ENCODE peak calls at places on chromosomes 13 and 19, in seven cellular contexts. H, G, F, C, R, Z and Q are unnamed samples.

GRCh38 chr13:35832551-35832950 is 298.6 kb downstream of the DCLK1 start:
- DNase-seq in F (no peak), Z (no peak), R (no peak), H (no peak), C (no peak), G (no peak), Q (no peak)

GRCh38 chr13:48591889-48592725 is 59.2 kb upstream of the RCBTB2 start:
- DNase-seq in Z (no peak), F (no peak), C (no peak), H (no peak), G (no peak), R (no peak), Q (no peak)

GRCh38 chr19:34316741-34317241 is 48.2 kb upstream of the GPI start:
- DNase-seq in R (no peak), F (peak), H (no peak), C (no peak), G (peak), Z (no peak), Q (no peak)

GRCh38 chr19:42185281-42185680 is 32.2 kb downstream of the DEDD2 start:
- DNase-seq in G (no peak), F (no peak), C (no peak), R (no peak), H (no peak), Z (no peak), Q (no peak)

GRCh38 chr19:32673573-32673972 is 1.4 kb downstream of the ANKRD27 start:
- DNase-seq in Z (no peak), H (no peak), G (no peak), F (no peak), R (no peak), C (no peak), Q (no peak)

GRCh38 chr19:39411006-39411831 is 1.2 kb upstream of the PLEKHG2 start:
- DNase-seq in R (no peak), H (peak), G (no peak), C (no peak), F (no peak), Z (peak), Q (no peak)

GRCh38 chr19:49660338-49660961 is 5.2 kb downstream of the IRF3 start:
- DNase-seq in H (no peak), C (no peak), G (no peak), F (no peak), R (no peak), Z (no peak), Q (no peak)

GRCh38 chr13:112643759-112644459 is 45.9 kb upstream of the ATP11A start:
- DNase-seq in G (no peak), H (peak), R (no peak), F (no peak), Z (no peak), C (no peak), Q (no peak)

GRCh38 chr13:43551897-43552456 is 234.8 kb downstream of the ENOX1 start:
- DNase-seq in H (no peak), G (no peak), R (no peak), F (no peak), C (no peak), Z (no peak), Q (no peak)

GRCh38 chr13:75869981-75870380 is 233.9 kb downstream of the LMO7 start:
- DNase-seq in H (no peak), G (no peak), F (no peak), R (no peak), C (no peak), Z (no peak), Q (no peak)

GRCh38 chr19:57757941-57758340 is 11.3 kb downstream of the ZNF776 start:
- DNase-seq in G (no peak), C (no peak), R (no peak), F (no peak), Z (no peak), H (no peak), Q (no peak)

GRCh38 chr19:57754091-57754673 is 7.6 kb downstream of the ZNF776 start:
- DNase-seq in C (no peak), H (no peak), R (no peak), F (no peak), G (no peak), Z (no peak), Q (no peak)

GRCh38 chr19:57755031-57755430 is 8.4 kb downstream of the ZNF776 start:
- DNase-seq in G (no peak), Z (no peak), F (no peak), H (no peak), C (no peak), R (no peak), Q (no peak)

DNA sequence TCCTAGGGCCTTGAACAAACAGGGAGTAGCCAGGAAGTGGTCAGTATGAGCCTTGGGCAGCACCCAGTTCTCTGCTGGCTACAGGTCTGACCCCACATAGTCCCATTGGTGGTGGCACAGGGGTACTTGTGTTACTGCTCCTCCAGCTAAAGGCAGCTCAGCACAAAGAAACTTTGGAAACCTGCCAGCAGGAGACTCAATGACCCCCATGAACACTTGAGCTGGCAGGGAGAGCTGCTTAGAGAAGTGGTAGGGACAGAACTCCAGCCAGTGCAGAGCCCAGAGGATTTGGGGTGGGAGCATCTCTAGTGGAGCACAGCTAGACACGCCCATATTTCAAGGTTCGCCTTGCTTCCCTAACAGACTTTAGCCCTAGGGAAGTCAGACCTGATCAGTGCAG is 10.4 kb upstream of the ZNF586 start:
- DNase-seq in C (no peak), G (no peak), F (no peak), H (no peak), R (no peak), Z (no peak), Q (no peak)
- TF ChIP-seq SP1 in C (no peak), G (no peak), F (no peak), H (no peak), R (no peak), Z (no peak), Q (no peak)

GRCh38 chr19:56838930-56839664 is 1.4 kb downstream of the PEG3 start:
- DNase-seq in R (no peak), H (peak), G (no peak), F (no peak), Z (no peak), C (no peak), Q (no peak)

GRCh38 chr19:56837004-56837403 is 3.5 kb downstream of the PEG3 start:
- DNase-seq in Z (no peak), H (peak), C (no peak), G (no peak), R (no peak), F (peak), Q (no peak)

GRCh38 chr19:56837492-56837891 is 3.0 kb downstream of the PEG3 start:
- DNase-seq in R (no peak), G (no peak), H (peak), Z (no peak), F (no peak), C (no peak), Q (no peak)

GRCh38 chr19:56838680-56838929 is 1.9 kb downstream of the PEG3 start:
- DNase-seq in C (no peak), Z (no peak), F (no peak), H (no peak), G (no peak), R (no peak), Q (no peak)

DNA sequence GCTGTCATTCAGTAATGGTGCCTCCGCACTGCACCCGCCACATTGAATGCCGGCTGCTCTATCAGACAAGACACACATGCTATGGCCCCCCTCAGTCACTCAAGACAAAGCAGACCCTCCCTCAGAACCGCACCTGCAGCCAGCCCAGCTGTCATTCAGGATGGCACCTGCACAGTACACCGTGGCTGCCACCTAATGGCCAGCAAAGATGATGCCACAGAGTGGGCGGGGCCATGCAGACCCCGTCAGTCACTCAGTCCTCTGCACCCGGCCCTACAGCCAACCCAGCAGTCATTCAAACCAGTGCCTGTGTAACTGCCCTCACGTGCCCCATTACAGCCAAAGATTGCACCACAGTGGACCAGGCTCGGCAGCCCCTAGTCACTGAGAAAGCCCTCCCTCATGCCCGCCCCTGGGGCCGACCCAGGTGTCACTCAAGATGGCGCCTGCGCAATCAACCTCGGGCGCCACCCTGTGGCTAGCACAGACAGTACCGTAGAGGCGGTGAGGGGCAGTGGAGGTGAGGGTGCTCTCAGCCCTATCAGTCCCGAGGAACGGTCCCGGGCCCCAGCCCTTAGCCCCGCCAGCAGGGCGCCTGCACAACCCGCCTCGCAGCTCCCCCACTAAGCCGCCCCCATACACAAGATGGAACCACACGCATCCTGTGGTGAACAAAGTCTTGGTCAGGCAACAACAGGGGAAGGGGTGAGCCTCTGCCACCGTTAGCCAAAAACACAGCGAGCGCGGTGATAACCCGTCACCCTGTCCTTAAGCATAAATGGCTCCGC is 2.4 kb downstream of the PEG3 start:
- DNase-seq in Z (no peak), R (no peak), C (no peak), H (peak), G (no peak), F (no peak), Q (no peak)
- TF ChIP-seq SP1 in Z (no peak), R (no peak), C (no peak), H (peak), G (no peak), F (no peak), Q (no peak)

GRCh38 chr13:99040536-99041141 is 62.8 kb upstream of the DOCK9 start:
- DNase-seq in G (no peak), C (no peak), F (no peak), R (no peak), H (no peak), Z (no peak), Q (no peak)

GRCh38 chr13:99042851-99043250 is 65.0 kb upstream of the DOCK9 start:
- DNase-seq in G (no peak), C (no peak), R (no peak), H (no peak), Z (no peak), F (no peak), Q (no peak)

GRCh38 chr13:99039718-99040280 is 61.9 kb upstream of the DOCK9 start:
- DNase-seq in G (no peak), H (no peak), R (no peak), Z (no peak), F (no peak), C (no peak), Q (no peak)

GRCh38 chr13:99041788-99042187 is 63.9 kb upstream of the DOCK9 start:
- DNase-seq in Z (no peak), F (no peak), R (peak), H (no peak), C (no peak), G (no peak), Q (no peak)

DNA sequence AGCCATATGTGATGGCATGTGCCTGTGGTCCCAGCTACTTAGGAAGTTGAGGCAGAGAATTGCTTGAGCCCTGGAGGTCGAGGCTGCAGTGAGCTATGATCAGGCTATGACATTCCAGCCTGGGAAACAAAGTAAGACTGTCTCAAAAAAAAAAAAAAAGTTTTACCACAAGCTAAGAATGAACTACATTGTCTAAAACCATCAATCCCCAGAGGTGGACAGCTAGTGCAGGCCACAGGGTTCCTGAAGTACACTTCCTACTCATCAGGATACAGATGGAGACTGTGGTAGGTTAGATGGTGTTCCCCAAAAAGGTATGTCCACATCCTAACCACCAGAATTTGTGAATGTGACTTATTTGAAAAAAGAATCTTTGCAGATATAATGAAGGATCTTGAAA is 63.5 kb upstream of the DOCK9 start:
- DNase-seq in G (no peak), H (no peak), C (no peak), R (no peak), F (no peak), Z (no peak), Q (no peak)
- TF ChIP-seq SP1 in G (no peak), H (no peak), C (no peak), R (no peak), F (no peak), Z (no peak), Q (no peak)

DNA sequence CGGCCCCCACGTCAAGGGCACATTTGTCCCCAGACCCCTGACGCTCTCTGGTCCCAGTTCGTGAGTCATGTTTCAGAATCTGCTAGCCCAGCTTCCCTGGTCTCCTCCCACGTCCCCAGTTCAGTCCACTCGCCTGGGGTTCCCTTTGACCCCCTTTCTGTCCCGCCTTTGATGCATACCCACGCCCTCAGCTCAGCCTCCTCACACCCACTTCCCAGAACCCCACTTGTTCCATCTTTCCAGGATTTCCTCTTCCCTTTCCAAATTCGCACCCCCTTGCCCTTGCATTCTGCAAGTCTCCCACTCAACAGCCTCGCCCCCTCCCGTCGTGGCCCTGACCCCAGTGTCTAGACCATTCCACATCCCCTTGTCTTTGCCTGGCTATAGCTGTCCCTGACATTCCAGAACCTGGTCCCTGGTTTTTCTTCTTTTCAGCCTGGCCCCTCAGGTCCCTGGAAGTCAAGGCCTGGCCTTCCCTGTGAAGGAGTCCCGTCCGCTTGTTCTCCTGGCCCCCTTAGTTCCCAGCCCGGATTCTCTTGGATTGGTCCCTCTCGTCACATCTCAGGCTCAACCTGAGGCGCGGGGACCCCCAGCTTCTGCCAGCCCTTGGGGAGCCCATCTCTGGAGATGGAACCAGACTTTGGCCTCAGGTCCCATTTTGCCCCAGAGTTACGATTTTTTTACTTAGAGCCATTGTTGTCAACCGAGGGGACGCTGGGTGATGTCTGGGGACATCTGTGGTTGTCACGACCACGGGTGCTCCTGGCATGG is 1.3 kb downstream of the NCLN start:
- DNase-seq in R (no peak), C (no peak), F (peak), H (no peak), Z (no peak), G (no peak), Q (no peak)
- TF ChIP-seq SP1 in R (no peak), C (no peak), F (no peak), H (no peak), Z (no peak), G (no peak), Q (no peak)

GRCh38 chr19:1942078-1942933 is 1.3 kb downstream of the CSNK1G2 start:
- DNase-seq in H (peak), Z (peak), G (no peak), R (peak), C (peak), F (no peak), Q (peak)
- TF ChIP-seq SP1 in H (no peak), Z (peak), G (no peak), R (peak), C (peak), F (no peak), Q (no peak)

DNA sequence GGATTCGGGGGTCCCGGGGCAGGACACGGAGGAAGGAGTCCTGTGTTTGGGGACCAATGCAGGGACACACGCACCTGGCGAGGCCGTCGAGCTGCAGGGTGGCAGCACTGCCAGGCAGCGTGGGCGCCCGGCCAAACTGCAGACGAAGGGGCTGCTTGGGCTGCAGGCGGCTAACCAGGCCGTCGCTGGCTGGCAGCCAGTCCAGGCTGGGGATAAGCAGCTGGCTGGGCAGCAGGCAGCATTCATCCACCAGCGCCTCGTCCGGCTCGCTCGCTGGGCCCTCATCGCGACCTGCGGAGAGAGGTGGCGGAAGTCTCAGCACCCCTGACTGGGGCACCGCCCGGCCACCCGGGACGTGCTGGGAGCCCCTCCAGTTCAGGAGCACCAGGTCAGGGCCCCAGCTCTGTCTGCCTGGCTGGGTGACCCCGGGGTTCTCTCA is 11.5 kb downstream of the CFD start:
- DNase-seq in F (no peak), Z (no peak), C (no peak), H (no peak), G (no peak), R (no peak), Q (no peak)
- TF ChIP-seq SP1 in F (no peak), Z (no peak), C (no peak), H (no peak), G (no peak), R (no peak), Q (no peak)

GRCh38 chr19:54164369-54165068 is 5.0 kb upstream of the LENG1 start:
- DNase-seq in C (peak), H (no peak), R (no peak), Z (peak), G (peak), F (peak), Q (peak)

GRCh38 chr19:54162884-54163283 is 3.4 kb upstream of the LENG1 start:
- DNase-seq in Z (no peak), H (no peak), R (no peak), G (no peak), F (no peak), C (no peak), Q (no peak)

GRCh38 chr19:54160182-54160811 is 776 bp upstream of the LENG1 start:
- DNase-seq in C (no peak), Z (peak), G (no peak), F (peak), H (no peak), R (no peak), Q (no peak)

GRCh38 chr19:54160948-54161347 is 1.4 kb upstream of the LENG1 start:
- DNase-seq in G (no peak), F (no peak), Z (no peak), H (no peak), C (no peak), R (no peak), Q (no peak)

DNA sequence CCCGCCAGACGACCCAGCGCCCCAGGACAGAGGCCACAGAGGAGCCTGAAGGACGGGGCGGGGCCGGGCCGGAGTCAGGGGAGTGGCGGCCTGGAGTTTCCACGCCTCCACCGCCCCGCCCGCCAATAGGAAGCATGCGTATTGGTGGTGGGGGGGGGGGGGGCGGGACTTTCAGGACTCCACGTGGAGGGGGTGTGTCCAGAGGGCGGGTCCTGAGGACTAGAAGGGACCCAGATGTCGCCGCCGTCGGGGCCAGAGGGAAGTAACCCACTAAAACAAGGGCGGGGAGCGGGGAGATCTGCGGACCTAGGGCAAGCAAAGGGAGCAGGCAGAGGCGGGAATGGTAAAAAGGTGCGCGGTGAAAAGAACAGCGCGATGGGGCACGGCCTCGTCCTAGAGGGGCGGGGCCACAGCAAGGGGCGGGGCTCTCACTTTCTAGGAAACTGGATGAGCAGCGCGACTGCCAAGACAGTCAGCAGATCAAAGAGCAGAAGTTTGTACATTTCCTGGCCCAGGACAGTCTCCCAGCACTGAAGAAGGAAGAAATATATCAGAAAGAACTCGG is 2.8 kb upstream of the LENG1 start:
- DNase-seq in H (no peak), G (peak), F (peak), Z (peak), C (peak), R (no peak), Q (peak)
- TF ChIP-seq SP1 in H (no peak), G (no peak), F (peak), Z (no peak), C (peak), R (no peak), Q (no peak)